ENCODE peak calls at places on chromosomes 4 and X, in ten cellular contexts. D, G, N, A, T, J, W, K, E and Z are unnamed samples. For H3K9me3, the result is how much of the 10 kb centered on the place peaks cover.

GRCh38 chrX:65695849-65696248 is 28.4 kb downstream of the MSN start:
- DNase-seq in G (no peak), A (no peak), J (no peak), K (no peak), D (no peak), W (no peak), E (peak), N (no peak), T (no peak), Z (no peak)

GRCh38 chr4:3688018-3688998 is 77.9 kb upstream of the ADRA2C start:
- DNase-seq in A (no peak), J (no peak), K (no peak), G (no peak), N (no peak), E (no peak), D (no peak), W (peak), T (no peak), Z (peak)

GRCh38 chr4:169183581-169183980 is 87.2 kb downstream of the SH3RF1 start:
- DNase-seq in W (no peak), T (no peak), D (no peak), E (no peak), G (no peak), N (no peak), K (no peak), A (no peak), J (no peak), Z (no peak)

GRCh38 chr4:24700118-24700517 is 95.3 kb upstream of the SOD3 start:
- DNase-seq in T (no peak), N (no peak), G (no peak), W (no peak), K (no peak), A (no peak), D (no peak), E (no peak), J (no peak), Z (no peak)

GRCh38 chrX:49878128-49878833 is 1.0 kb upstream of the USP27X start:
- DNase-seq in K (no peak), D (no peak), T (peak), J (no peak), G (peak), N (no peak), W (no peak), E (peak), A (no peak), Z (no peak)

GRCh38 chr4:66590488-66591215 is 920.4 kb upstream of the EPHA5 start:
- DNase-seq in W (no peak), T (no peak), G (no peak), J (no peak), D (no peak), E (no peak), A (peak), N (no peak), K (no peak), Z (no peak)

GRCh38 chr4:36281384-36282106 is at the start of gene DTHD1:
- DNase-seq in N (no peak), K (no peak), D (no peak), T (no peak), G (no peak), E (no peak), J (peak), W (no peak), A (no peak), Z (no peak)

GRCh38 chr4:157907224-157907623 is 265.6 kb downstream of the GASK1B start:
- DNase-seq in K (no peak), D (no peak), G (no peak), N (no peak), W (no peak), E (no peak), T (no peak), A (no peak), J (no peak), Z (no peak)

GRCh38 chr4:179941911-179942310 is 2301.3 kb upstream of the TENM3 start:
- DNase-seq in E (no peak), W (no peak), N (peak), A (no peak), T (no peak), K (no peak), G (no peak), J (no peak), D (no peak), Z (no peak)

GRCh38 chr4:139617702-139618490 is 47.7 kb upstream of the MGST2 start:
- DNase-seq in T (no peak), E (peak), J (no peak), G (no peak), K (no peak), A (no peak), D (no peak), N (peak), W (no peak), Z (no peak)

GRCh38 chr4:78569291-78569821 is 17.8 kb downstream of the ANXA3 start:
- DNase-seq in J (no peak), K (no peak), W (no peak), D (no peak), T (peak), E (no peak), A (peak), G (no peak), N (no peak), Z (no peak)

GRCh38 chr4:88143504-88143903 is 14.9 kb downstream of the ABCG2 start:
- DNase-seq in K (no peak), D (no peak), T (no peak), N (no peak), E (no peak), J (no peak), A (peak), W (no peak), G (no peak), Z (no peak)

GRCh38 chr4:184163813-184164212 is 53.9 kb downstream of the ENPP6 start:
- DNase-seq in A (peak), J (no peak), W (no peak), T (peak), K (peak), D (peak), E (peak), G (peak), N (no peak), Z (no peak)

GRCh38 chr4:52202251-52202779 is 151.2 kb downstream of the SPATA18 start:
- DNase-seq in K (no peak), E (no peak), A (no peak), W (no peak), J (no peak), D (peak), G (no peak), T (peak), N (no peak), Z (no peak)

GRCh38 chr4:25654031-25654970 is 1.4 kb upstream of the SLC34A2 start:
- DNase-seq in N (no peak), K (no peak), W (no peak), T (no peak), G (no peak), D (peak), A (no peak), E (no peak), J (no peak), Z (no peak)

GRCh38 chrX:29561417-29561816 is 653.9 kb upstream of the MAGEB2 start:
- DNase-seq in N (no peak), T (no peak), J (no peak), A (peak), W (no peak), G (no peak), K (no peak), D (no peak), E (no peak), Z (no peak)

GRCh38 chr4:146244496-146244895 is 30.2 kb downstream of the REELD1 start:
- DNase-seq in G (no peak), J (no peak), D (no peak), E (no peak), W (no peak), A (no peak), T (no peak), N (no peak), K (no peak), Z (no peak)

GRCh38 chr4:172392741-172393140 is 579.5 kb downstream of the GALNTL6 start:
- DNase-seq in N (no peak), T (no peak), J (no peak), A (no peak), E (no peak), W (no peak), K (no peak), D (no peak), G (no peak), Z (no peak)

GRCh38 chr4:102789317-102789717 is 28.5 kb upstream of the MANBA start:
- DNase-seq in W (no peak), K (no peak), A (peak), G (no peak), D (no peak), N (no peak), T (no peak), E (no peak), J (no peak), Z (no peak)

GRCh38 chrX:136725446-136726104 is 55.2 kb downstream of the ARHGEF6 start:
- DNase-seq in N (no peak), K (no peak), E (no peak), T (no peak), D (no peak), A (peak), G (no peak), J (no peak), W (peak), Z (no peak)

GRCh38 chrX:150649096-150649870 is 43.9 kb upstream of the MTMR1 start:
- DNase-seq in E (no peak), N (no peak), T (no peak), W (no peak), J (no peak), A (peak), K (peak), D (no peak), G (peak), Z (peak)

GRCh38 chr4:105283501-105283900 is 136.8 kb downstream of the TET2 start:
- DNase-seq in J (no peak), G (no peak), K (no peak), T (no peak), N (no peak), D (no peak), E (no peak), A (no peak), W (no peak), Z (no peak)

GRCh38 chr4:43456383-43456782 is 563.9 kb downstream of the GRXCR1 start:
- DNase-seq in E (no peak), T (no peak), K (no peak), W (no peak), D (no peak), A (peak), G (no peak), J (no peak), N (no peak), Z (no peak)

GRCh38 chrX:133391116-133391515 is 24.2 kb downstream of the GPC4 start:
- DNase-seq in D (no peak), G (no peak), W (no peak), K (no peak), A (peak), E (no peak), J (no peak), N (no peak), T (no peak), Z (no peak)

GRCh38 chr4:168723020-168723419 is 226.2 kb downstream of the PALLD start:
- DNase-seq in E (no peak), A (peak), K (peak), D (no peak), G (no peak), J (no peak), T (no peak), W (no peak), N (no peak), Z (no peak)

GRCh38 chr4:44070843-44071242 is 377.8 kb downstream of the KCTD8 start:
- DNase-seq in W (no peak), E (no peak), A (no peak), G (no peak), T (no peak), D (no peak), J (no peak), N (no peak), K (no peak), Z (no peak)

GRCh38 chr4:184404047-184404446 is 70.3 kb downstream of the IRF2 start:
- DNase-seq in E (no peak), D (no peak), J (no peak), A (no peak), W (no peak), T (no peak), K (no peak), G (no peak), N (peak), Z (no peak)

GRCh38 chrX:81261576-81261975 is 59.7 kb downstream of the SH3BGRL start:
- DNase-seq in G (no peak), K (no peak), W (no peak), N (no peak), A (peak), T (no peak), E (no peak), J (no peak), D (no peak), Z (no peak)

GRCh38 chr4:128107766-128108165 is 46.7 kb downstream of the LARP1B start:
- DNase-seq in E (peak), J (no peak), D (no peak), W (no peak), T (no peak), G (no peak), A (peak), K (no peak), N (no peak), Z (no peak)

GRCh38 chr4:80790152-80790551 is 240.4 kb upstream of the BMP3 start:
- DNase-seq in W (no peak), D (no peak), K (no peak), T (no peak), G (no peak), A (no peak), E (no peak), J (no peak), N (no peak), Z (no peak)

GRCh38 chr4:80266267-80266901 is at the start of gene FGF5:
- DNase-seq in N (peak), G (peak), W (peak), D (peak), K (peak), A (peak), J (no peak), T (peak), E (peak), Z (peak)

GRCh38 chr4:158090323-158090722 is 82.5 kb downstream of the GASK1B start:
- DNase-seq in G (no peak), A (peak), K (no peak), D (no peak), W (no peak), J (no peak), N (peak), E (no peak), T (no peak), Z (no peak)

GRCh38 chr4:187480146-187481145 is 515.1 kb upstream of the ZFP42 start:
- DNase-seq in T (no peak), G (no peak), K (no peak), E (no peak), W (no peak), A (peak), D (no peak), N (no peak), J (no peak), Z (no peak)

GRCh38 chrX:150148749-150149672 is 210.7 kb upstream of the EOLA2 start:
- DNase-seq in J (no peak), A (no peak), D (no peak), E (no peak), T (no peak), G (no peak), W (no peak), N (no peak), K (peak), Z (no peak)

GRCh38 chrX:100674705-100675104 is 30.7 kb downstream of the SRPX2 start:
- DNase-seq in A (no peak), W (no peak), T (no peak), E (peak), J (no peak), N (no peak), K (no peak), G (no peak), D (no peak), Z (no peak)

GRCh38 chr4:131764730-131765129 is 1384.4 kb upstream of the PCDH10 start:
- DNase-seq in G (no peak), E (no peak), W (no peak), A (no peak), T (no peak), J (no peak), D (no peak), N (no peak), K (no peak), Z (peak)

GRCh38 chr4:19095491-19096046 is 1074.0 kb upstream of the LCORL start:
- DNase-seq in W (no peak), G (no peak), D (no peak), A (no peak), E (no peak), K (no peak), J (no peak), T (no peak), N (no peak), Z (no peak)

GRCh38 chrX:12304261-12304660 is 166.0 kb downstream of the FRMPD4 start:
- DNase-seq in D (no peak), W (no peak), J (no peak), A (peak), N (no peak), G (no peak), T (no peak), E (no peak), K (no peak), Z (no peak)

DNA sequence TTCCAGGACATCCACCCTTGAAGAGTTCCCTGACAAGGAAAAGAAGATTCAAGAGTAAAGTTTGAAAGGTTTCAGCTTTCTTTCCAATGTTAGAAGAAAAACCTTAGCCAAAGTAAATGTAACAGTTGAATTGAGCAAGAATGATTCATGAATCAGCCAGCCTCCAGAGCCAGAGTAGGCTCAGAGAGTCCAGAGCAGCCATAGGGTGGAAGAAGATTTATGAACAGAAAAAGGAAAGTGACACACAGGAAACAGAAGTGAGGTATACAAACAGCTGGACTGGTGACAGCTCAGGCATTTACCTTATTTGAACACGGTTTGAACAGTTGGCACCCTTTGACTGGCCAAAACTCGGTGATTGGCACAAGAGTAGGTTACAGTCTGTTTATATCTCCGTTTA is 63.2 kb downstream of the QDPR start:
- DNase-seq in K (no peak), D (no peak), E (no peak), N (peak), A (peak), J (no peak), W (no peak), G (no peak), T (no peak), Z (no peak)
- H3K4me3 ChIP-seq in K (no peak), D (no peak), E (no peak), N (no peak), A (no peak), J (no peak), W (no peak), G (no peak), T (no peak), Z (no peak)

DNA sequence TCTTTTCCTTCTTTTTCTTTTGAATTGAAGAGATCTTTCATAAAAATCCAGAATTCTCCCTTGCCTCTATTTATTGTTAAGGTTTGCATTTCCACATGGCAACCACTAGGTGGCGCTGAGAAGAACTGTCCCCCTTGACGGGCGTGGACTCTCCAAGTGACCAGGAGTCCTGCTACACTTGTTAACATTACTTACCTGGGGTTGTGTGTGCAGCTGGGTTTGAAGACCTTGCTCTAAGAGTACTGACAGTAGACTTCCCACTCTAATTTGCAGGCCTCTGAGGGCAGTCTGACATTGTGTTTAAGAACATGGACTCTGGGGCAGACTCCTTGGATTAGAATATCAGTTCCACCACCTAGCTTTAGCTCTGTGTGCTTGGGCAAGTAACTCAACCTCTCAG is 52.8 kb downstream of the GPRIN3 start:
- DNase-seq in N (peak), W (no peak), T (peak), D (peak), A (peak), G (peak), E (peak), K (no peak), J (peak), Z (no peak)
- H3K27ac ChIP-seq in N (peak), W (no peak), T (no peak), D (peak), A (no peak), G (peak), E (no peak), K (no peak), J (peak), Z (no peak)

GRCh38 chr4:129862461-129862860 is 766.5 kb downstream of the C4orf33 start:
- DNase-seq in A (no peak), W (no peak), N (no peak), J (no peak), T (no peak), G (no peak), D (no peak), E (no peak), K (no peak), Z (no peak)
- H3K9me3 ChIP-seq in A (under half), W (under half), N (under half), J (under half), T (under half), G (under half), D (under half), E (under half), K (under half), Z (under half)

GRCh38 chr4:140756292-140757219 is at the start of gene TBC1D9:
- DNase-seq in K (peak), E (no peak), D (peak), W (peak), J (no peak), G (peak), T (peak), A (peak), N (peak), Z (peak)
- H3K4me3 ChIP-seq in K (peak), E (no peak), D (peak), W (peak), J (no peak), G (peak), T (peak), A (peak), N (peak), Z (peak)

DNA sequence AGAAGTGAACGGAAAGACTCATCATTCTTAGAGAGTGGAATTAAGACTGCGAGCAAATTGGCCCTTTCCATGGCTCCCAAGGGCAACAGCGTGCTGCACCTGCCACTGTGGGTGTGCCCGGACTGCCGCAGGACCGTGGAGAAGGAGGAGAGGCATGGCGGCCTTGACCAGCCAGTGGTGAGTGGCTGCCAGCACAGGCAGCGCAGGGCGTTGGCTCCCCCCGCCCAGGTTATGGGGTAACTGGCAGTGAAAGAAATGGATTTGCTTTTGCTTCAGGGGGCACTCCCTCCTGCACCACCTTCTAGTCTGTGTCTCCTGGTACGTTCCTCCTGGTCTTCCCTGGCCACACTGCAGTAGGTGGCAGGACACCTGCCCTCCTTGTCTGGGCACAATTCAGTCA is 59.7 kb downstream of the FAM193A start:
- DNase-seq in E (no peak), N (no peak), D (no peak), T (no peak), K (no peak), G (no peak), W (no peak), A (no peak), J (no peak), Z (no peak)
- H3K27ac ChIP-seq in E (no peak), N (no peak), D (peak), T (peak), K (no peak), G (no peak), W (no peak), A (no peak), J (no peak), Z (no peak)

DNA sequence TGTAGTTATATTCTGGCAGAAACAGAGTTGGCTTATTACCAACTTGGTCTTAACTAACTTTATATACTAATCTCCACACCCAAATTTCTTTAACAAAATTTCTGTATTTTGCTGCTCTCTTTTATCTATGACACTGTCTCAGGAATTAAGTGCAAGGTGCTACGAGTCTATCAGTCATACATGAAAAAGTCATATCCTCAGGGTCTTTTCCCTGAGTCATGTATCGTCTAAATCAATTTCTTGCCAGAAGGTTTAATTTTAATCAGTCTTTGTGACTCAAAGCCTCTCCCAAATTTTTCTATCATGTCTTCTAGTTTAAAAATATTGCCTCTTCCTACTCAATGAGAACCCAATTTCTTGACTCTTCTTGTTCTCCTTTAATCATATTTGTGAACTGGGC is 1803.6 kb upstream of the PCDH7 start:
- DNase-seq in W (no peak), A (no peak), T (no peak), N (no peak), K (no peak), G (no peak), J (no peak), D (no peak), E (no peak), Z (no peak)
- H3K9me3 ChIP-seq in W (under half), A (under half), T (under half), N (under half), K (under half), G (under half), J (under half), D (under half), E (under half), Z (under half)

DNA sequence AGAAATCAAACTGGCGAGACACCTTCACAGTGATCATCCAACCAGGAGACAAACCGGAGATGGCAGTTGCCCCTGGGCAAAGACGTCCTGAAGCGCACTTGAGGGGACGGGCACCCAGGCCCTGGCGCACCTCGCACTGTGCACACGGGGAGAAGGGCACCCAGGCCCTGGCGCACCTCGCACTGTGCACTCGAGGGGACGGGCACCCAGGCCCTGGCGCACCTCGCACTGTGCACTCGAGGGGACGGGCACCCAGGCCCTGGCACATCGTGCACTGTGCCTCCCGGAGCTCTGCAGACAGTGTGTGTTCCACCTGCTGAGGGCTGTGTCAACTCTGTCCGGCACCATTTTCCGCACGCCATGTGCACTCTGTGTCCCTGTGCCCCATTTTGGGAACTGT is 34.6 kb upstream of the CPLX1 start:
- DNase-seq in K (no peak), A (no peak), D (no peak), T (no peak), J (no peak), W (no peak), G (no peak), E (no peak), N (no peak), Z (peak)
- H3K4me3 ChIP-seq in K (no peak), A (no peak), D (no peak), T (no peak), J (no peak), W (no peak), G (no peak), E (no peak), N (no peak), Z (no peak)